ENCODE peak calls at places on chromosomes 7 and 10, in seven cellular contexts. H is chondrocyte; W is BE2C; S is NCI-H146; B is A549; N is Ammon's horn; J is stimulated activated CD4-positive, alpha-beta T cell treated with anti-CD3 and anti-CD28 coated beads, Interleukin-4, amount 100 ng/mL, for 48 hours. A is an unnamed sample.

GRCh38 chr7:82507365-82507975 is 63.9 kb upstream of the CACNA2D1 start:
- DNase-seq in H (no peak), W (no peak), S (peak), B (no peak), N (no peak), J (no peak), A (no peak)

GRCh38 chr7:122845286-122845685 is 41.0 kb downstream of the CADPS2 start:
- DNase-seq in H (no peak), W (no peak), S (no peak), B (no peak), N (no peak), J (no peak), A (peak)

GRCh38 chr10:5413012-5413938 is 918 bp downstream of the NET1 start:
- DNase-seq in H (no peak), W (no peak), S (peak), B (peak), N (peak), J (no peak), A (peak)

GRCh38 chr10:61973923-61974322 is 72.4 kb downstream of the ARID5B start:
- DNase-seq in H (no peak), W (no peak), S (peak), B (no peak), N (no peak), J (no peak), A (no peak)

GRCh38 chr10:75294866-75295692 is 59.3 kb upstream of the COMTD1 start:
- DNase-seq in H (no peak), W (peak), S (peak), B (peak), N (peak), J (peak), A (peak)

GRCh38 chr10:13984647-13985155 is 346.0 kb downstream of the FRMD4A start:
- DNase-seq in H (no peak), W (no peak), S (no peak), B (peak), N (no peak), J (no peak), A (no peak)

GRCh38 chr7:153190452-153190851 is 430.9 kb downstream of the ACTR3B start:
- DNase-seq in H (no peak), W (peak), S (no peak), B (peak), N (no peak), J (no peak), A (peak)

GRCh38 chr7:90425376-90425775 is 22.1 kb downstream of the CLDN12 start:
- DNase-seq in H (no peak), W (no peak), S (no peak), B (peak), N (no peak), J (no peak), A (no peak)

GRCh38 chr10:108360187-108360586 is 1195.7 kb upstream of the SORCS1 start:
- DNase-seq in H (no peak), W (no peak), S (no peak), B (no peak), N (no peak), J (no peak), A (no peak)

GRCh38 chr10:99914236-99914635 is 95.5 kb downstream of the DNMBP start:
- DNase-seq in H (no peak), W (no peak), S (no peak), B (no peak), N (no peak), J (no peak), A (no peak)

GRCh38 chr10:14926722-14927416 is 27.0 kb downstream of the DCLRE1C start:
- DNase-seq in H (no peak), W (no peak), S (no peak), B (no peak), N (no peak), J (no peak), A (no peak)

GRCh38 chr7:92156976-92157375 is 22.0 kb downstream of the LRRD1 start:
- DNase-seq in H (no peak), W (no peak), S (no peak), B (no peak), N (no peak), J (no peak), A (no peak)

GRCh38 chr10:91206427-91206826 is 14.0 kb upstream of the PCGF5 start:
- DNase-seq in H (no peak), W (no peak), S (no peak), B (no peak), N (no peak), J (no peak), A (no peak)

GRCh38 chr7:963236-964078 is 9.0 kb upstream of the ADAP1 start:
- DNase-seq in H (peak), W (peak), S (peak), B (no peak), N (no peak), J (no peak), A (no peak)

GRCh38 chr10:71840177-71840711 is 10.8 kb downstream of the PSAP start:
- DNase-seq in H (no peak), W (peak), S (peak), B (peak), N (peak), J (no peak), A (peak)

GRCh38 chr10:89295597-89295996 is 6.2 kb upstream of the IFIT2 start:
- DNase-seq in H (no peak), W (no peak), S (no peak), B (no peak), N (no peak), J (no peak), A (no peak)

GRCh38 chr10:67923551-67923950 is 39.1 kb downstream of the SIRT1 start:
- DNase-seq in H (no peak), W (no peak), S (no peak), B (no peak), N (no peak), J (no peak), A (no peak)

GRCh38 chr7:131556055-131556911 is at the start of gene PODXL:
- DNase-seq in H (peak), W (peak), S (peak), B (peak), N (peak), J (peak), A (no peak)

GRCh38 chr10:35259769-35260397 is 76.4 kb upstream of the CCNY start:
- DNase-seq in H (no peak), W (no peak), S (no peak), B (peak), N (no peak), J (no peak), A (no peak)

GRCh38 chr7:138396251-138397070 is 63.6 kb upstream of the TRIM24 start:
- DNase-seq in H (no peak), W (no peak), S (no peak), B (peak), N (no peak), J (no peak), A (no peak)

GRCh38 chr7:108246227-108246837 is 116.2 kb upstream of the LAMB4 start:
- DNase-seq in H (no peak), W (no peak), S (peak), B (peak), N (peak), J (no peak), A (no peak)

GRCh38 chr10:63376560-63377304 is 89.0 kb downstream of the JMJD1C start:
- DNase-seq in H (no peak), W (no peak), S (no peak), B (no peak), N (no peak), J (no peak), A (no peak)

GRCh38 chr7:50205011-50205410 is 99.5 kb upstream of the IKZF1 start:
- DNase-seq in H (no peak), W (no peak), S (peak), B (no peak), N (no peak), J (no peak), A (no peak)

GRCh38 chr7:159144756-159145543 is at the start of gene VIPR2:
- DNase-seq in H (no peak), W (no peak), S (no peak), B (no peak), N (no peak), J (peak), A (no peak)

GRCh38 chr7:129785457-129786178 is 167.1 kb downstream of the UBE2H start:
- DNase-seq in H (no peak), W (no peak), S (peak), B (no peak), N (no peak), J (no peak), A (no peak)

GRCh38 chr10:28375399-28376354 is 72.8 kb upstream of the MPP7 start:
- DNase-seq in H (no peak), W (no peak), S (no peak), B (peak), N (no peak), J (no peak), A (no peak)

GRCh38 chr7:22230238-22230637 is 126.7 kb downstream of the RAPGEF5 start:
- DNase-seq in H (no peak), W (no peak), S (no peak), B (no peak), N (no peak), J (no peak), A (no peak)

GRCh38 chr7:81114682-81115081 is 195.8 kb upstream of the SEMA3C start:
- DNase-seq in H (no peak), W (no peak), S (no peak), B (no peak), N (no peak), J (no peak), A (no peak)

GRCh38 chr10:113566888-113567287 is 14.0 kb downstream of the HABP2 start:
- DNase-seq in H (no peak), W (no peak), S (peak), B (no peak), N (no peak), J (no peak), A (no peak)

GRCh38 chr7:151409555-151410404 is at the start of gene WDR86:
- DNase-seq in H (peak), W (no peak), S (peak), B (no peak), N (no peak), J (no peak), A (no peak)

GRCh38 chr7:139521439-139521838 is 2.0 kb upstream of the CLEC2L start:
- DNase-seq in H (no peak), W (no peak), S (no peak), B (no peak), N (no peak), J (no peak), A (no peak)

GRCh38 chr10:65518379-65518778 is 1407.5 kb upstream of the LRRTM3 start:
- DNase-seq in H (no peak), W (no peak), S (no peak), B (peak), N (no peak), J (no peak), A (no peak)

GRCh38 chr7:41910916-41911315 is 208.0 kb upstream of the INHBA start:
- DNase-seq in H (no peak), W (no peak), S (no peak), B (no peak), N (no peak), J (no peak), A (no peak)